ENCODE peak calls at places on chromosome 9, in ten cellular contexts. M is cardiac fibroblast; L is aorta; X is hepatic stellate cell; O is brain microvascular endothelial cell; B is nephron progenitor cell; E is stimulated activated CD8-positive, alpha-beta memory T cell treated with anti-CD3 and anti-CD28 coated beads, Interleukin-2, amount 100 ng/mL, for 1 hour; U is thyroid gland; Y is GM04504; F is kidney. W is an unnamed sample.

GRCh38 chr9:95876138-95876444 is 600 bp downstream of the ERCC6L2 start:
- DNase-seq in L (no peak), Y (no peak), F (no peak), E (no peak), B (no peak), U (no peak), M (no peak), X (no peak), O (no peak), W (no peak)

GRCh38 chr9:89497181-89497963 is 541 bp downstream of the SEMA4D start:
- DNase-seq in X (no peak), U (peak; percentile 47), O (no peak), F (no peak), M (no peak), L (peak; percentile 78), E (no peak), Y (no peak), B (peak; percentile 52), W (no peak)

GRCh38 chr9:84996049-84996448 is 326.5 kb downstream of the NTRK2 start:
- DNase-seq in U (no peak), X (no peak), F (no peak), L (no peak), E (no peak), O (no peak), M (no peak), Y (no peak), B (no peak), W (no peak)

GRCh38 chr9:123389070-123389469 is 33.1 kb downstream of the CRB2 start:
- DNase-seq in E (no peak), X (no peak), B (no peak), F (no peak), O (no peak), M (no peak), U (no peak), L (no peak), Y (no peak), W (no peak)

GRCh38 chr9:34644766-34645314 is 1.6 kb upstream of the GALT start:
- DNase-seq in L (no peak), X (no peak), B (no peak), U (no peak), M (no peak), E (no peak), O (no peak), Y (no peak), F (no peak), W (no peak)

GRCh38 chr9:79264511-79265448 is 307.0 kb upstream of the TLE4 start:
- DNase-seq in O (no peak), X (no peak), B (no peak), L (no peak), U (no peak), M (no peak), Y (peak; percentile 44), F (no peak), E (no peak), W (peak; percentile 40)

GRCh38 chr9:126453156-126453963 is 126.7 kb downstream of the MVB12B start:
- DNase-seq in E (no peak), X (no peak), B (no peak), Y (no peak), U (no peak), M (no peak), F (no peak), O (no peak), L (no peak), W (no peak)

GRCh38 chr9:20624201-20625002 is 2.1 kb upstream of the MLLT3 start:
- DNase-seq in U (peak; percentile 66), Y (no peak), L (no peak), X (peak; percentile 38), M (peak; percentile 87), F (no peak), O (peak; percentile 57), E (peak; percentile 16), B (peak; percentile 48), W (peak; percentile 56)

GRCh38 chr9:135833864-135834263 is 73.5 kb downstream of the CAMSAP1 start:
- DNase-seq in Y (no peak), B (no peak), O (no peak), F (no peak), X (no peak), E (no peak), L (no peak), M (no peak), U (no peak), W (no peak)

GRCh38 chr9:4164356-4164755 is 135.5 kb downstream of the GLIS3 start:
- DNase-seq in Y (no peak), E (no peak), M (no peak), F (no peak), U (no peak), X (no peak), L (no peak), O (no peak), B (no peak), W (no peak)

GRCh38 chr9:114304416-114305188 is 18.3 kb upstream of the ORM1 start:
- DNase-seq in M (no peak), L (peak; percentile 50), Y (no peak), F (peak; percentile 27), B (no peak), U (no peak), E (no peak), O (no peak), X (no peak), W (no peak)

GRCh38 chr9:93143830-93144530 is 9.9 kb upstream of the NINJ1 start:
- DNase-seq in Y (no peak), F (peak; percentile 76), E (peak; percentile 22), L (peak; percentile 81), O (no peak), U (no peak), B (no peak), M (no peak), X (no peak), W (peak; percentile 30)

GRCh38 chr9:87894998-87895625 is 12.4 kb downstream of the SPATA31E1 start:
- DNase-seq in U (no peak), B (no peak), F (no peak), X (no peak), M (no peak), E (no peak), Y (no peak), O (no peak), L (no peak), W (no peak)

GRCh38 chr9:83920469-83920941 is 727 bp downstream of the KIF27 start:
- DNase-seq in F (peak; percentile 72), Y (peak; percentile 16), O (no peak), X (no peak), B (no peak), E (peak; percentile 35), L (no peak), M (peak; percentile 61), U (peak; percentile 79), W (peak; percentile 29)

GRCh38 chr9:109903515-109904138 is 123.6 kb downstream of the PALM2AKAP2 start:
- DNase-seq in U (peak; percentile 77), Y (no peak), O (peak; percentile 64), B (peak; percentile 63), X (peak; percentile 54), E (peak; percentile 16), M (peak; percentile 89), L (no peak), F (no peak), W (peak; percentile 73)

GRCh38 chr9:30697958-30698357 is 1686.5 kb upstream of the ACO1 start:
- DNase-seq in B (no peak), F (no peak), O (no peak), U (no peak), E (no peak), L (no peak), M (no peak), X (no peak), Y (no peak), W (no peak)

GRCh38 chr9:72524820-72525539 is 3.6 kb downstream of the TMC1 start:
- DNase-seq in Y (peak; percentile 97), X (peak; percentile 66), U (peak; percentile 23), L (no peak), F (no peak), M (peak; percentile 95), E (no peak), O (peak; percentile 97), B (no peak), W (peak; percentile 82)

W was measured in AG20443.